ENCODE peak calls at places on chromosomes 12 and 14, in seven cellular contexts. L is stomach, M is lung, A is HCT116, U is Caco-2, O is Panc1, X is tibial artery. S is an unnamed sample.

GRCh38 chr14:65065719-65066118 is 36.6 kb downstream of the MAX start:
- DNase-seq in L (no peak), A (no peak), X (no peak), M (no peak), U (no peak), O (no peak), S (no peak)

GRCh38 chr14:54322668-54323380 is 74.0 kb upstream of the CDKN3 start:
- DNase-seq in M (no peak), O (no peak), X (no peak), L (no peak), U (no peak), A (no peak), S (no peak)

GRCh38 chr14:59328410-59328809 is 136.8 kb downstream of the GPR135 start:
- DNase-seq in A (no peak), O (no peak), L (no peak), X (no peak), M (no peak), U (no peak), S (no peak)

GRCh38 chr12:25583545-25583944 is 30.5 kb upstream of the LMNTD1 start:
- DNase-seq in U (peak; percentile 76), M (no peak), L (no peak), A (peak; percentile 10), X (peak; percentile 22), O (no peak), S (no peak)

GRCh38 chr12:47766496-47767196 is 6.4 kb upstream of the SLC48A1 start:
- DNase-seq in O (no peak), U (no peak), L (no peak), X (no peak), M (no peak), A (no peak), S (no peak)

GRCh38 chr12:5487971-5488955 is 56.4 kb downstream of the NTF3 start:
- DNase-seq in M (no peak), U (no peak), O (no peak), X (no peak), A (no peak), L (no peak), S (no peak)

GRCh38 chr12:50986961-50987737 is 34.8 kb downstream of the HIGD1C start:
- DNase-seq in M (no peak), A (peak; percentile 15), O (peak; percentile 48), U (peak; percentile 71), X (peak; percentile 45), L (peak; percentile 49), S (no peak)

GRCh38 chr14:89702151-89702936 is 252.2 kb downstream of the EFCAB11 start:
- DNase-seq in A (no peak), X (peak; percentile 25), O (no peak), L (no peak), M (no peak), U (no peak), S (no peak)

GRCh38 chr12:60494249-60494648 is 898.4 kb downstream of the SLC16A7 start:
- DNase-seq in M (no peak), A (peak; percentile 31), L (no peak), X (no peak), U (no peak), O (no peak), S (peak; percentile 1)

GRCh38 chr14:93954900-93955891 is 21.2 kb downstream of the ASB2 start:
- DNase-seq in O (no peak), A (no peak), X (no peak), L (no peak), U (no peak), M (no peak), S (no peak)

GRCh38 chr12:94718114-94718513 is 67.8 kb upstream of the TMCC3 start:
- DNase-seq in A (no peak), O (no peak), L (no peak), X (no peak), M (no peak), U (no peak), S (no peak)

GRCh38 chr12:77231548-77231947 is 166.2 kb upstream of the E2F7 start:
- DNase-seq in U (no peak), O (no peak), M (peak; percentile 55), A (no peak), X (peak; percentile 89), L (peak; percentile 92), S (no peak)

GRCh38 chr12:53476769-53477209 is 22.5 kb downstream of the MAP3K12 start:
- DNase-seq in M (no peak), O (no peak), A (no peak), L (no peak), X (no peak), U (no peak), S (no peak)

GRCh38 chr14:63483315-63483714 is 59.9 kb downstream of the PPP2R5E start:
- DNase-seq in L (no peak), M (no peak), U (no peak), A (no peak), X (no peak), O (no peak), S (no peak)

GRCh38 chr12:125824276-125824675 is 759.0 kb downstream of the AACS start:
- DNase-seq in A (no peak), M (no peak), O (no peak), L (no peak), X (no peak), U (no peak), S (no peak)

GRCh38 chr12:125113800-125114199 is 48.6 kb downstream of the AACS start:
- DNase-seq in U (no peak), X (no peak), O (no peak), A (no peak), M (no peak), L (no peak), S (no peak)

GRCh38 chr12:119621878-119622277 is 28.3 kb downstream of the TMEM233 start:
- DNase-seq in A (no peak), M (no peak), U (no peak), L (no peak), O (no peak), X (no peak), S (no peak)

GRCh38 chr14:65470404-65470880 is 57.9 kb downstream of the FUT8 start:
- DNase-seq in O (no peak), A (no peak), L (no peak), M (no peak), X (no peak), U (no peak), S (no peak)

GRCh38 chr12:5442251-5443006 is 10.5 kb downstream of the NTF3 start:
- DNase-seq in O (no peak), U (peak; percentile 65), X (no peak), L (no peak), A (peak; percentile 39), M (no peak), S (no peak)

GRCh38 chr14:68675233-68675577 is 117.7 kb downstream of the ZFP36L1 start:
- DNase-seq in U (no peak), O (no peak), L (no peak), A (no peak), M (no peak), X (peak; percentile 7), S (no peak)

GRCh38 chr12:111056618-111057521 is 136.5 kb upstream of the MYL2 start:
- DNase-seq in U (no peak), M (no peak), L (no peak), A (no peak), X (no peak), O (no peak), S (no peak)

GRCh38 chr14:104472073-104472472 is 107.5 kb upstream of the C14orf180 start:
- DNase-seq in U (no peak), O (no peak), M (no peak), X (no peak), A (no peak), L (no peak), S (no peak)

GRCh38 chr14:105817971-105818711 is 291.8 kb downstream of the TMEM121 start:
- DNase-seq in U (no peak), M (no peak), A (no peak), O (no peak), L (no peak), X (no peak), S (no peak)

GRCh38 chr14:52051861-52052260 is 17.0 kb downstream of the NID2 start:
- DNase-seq in U (no peak), M (no peak), L (no peak), X (no peak), A (no peak), O (no peak), S (no peak)

GRCh38 chr12:3033538-3033865 is 43.7 kb upstream of the TSPAN9 start:
- DNase-seq in U (no peak), X (no peak), M (no peak), O (no peak), L (no peak), A (no peak), S (no peak)

GRCh38 chr12:92927055-92927435 is 2.0 kb downstream of the EEA1 start:
- DNase-seq in A (no peak), O (no peak), L (no peak), X (peak; percentile 42), U (no peak), M (no peak), S (no peak)
- TF ChIP-seq CTCF in A (peak; percentile 33), O (peak; percentile 34), L (no peak), X (no peak), U (peak; percentile 17), M (no peak), S (peak; percentile 20)

DNA sequence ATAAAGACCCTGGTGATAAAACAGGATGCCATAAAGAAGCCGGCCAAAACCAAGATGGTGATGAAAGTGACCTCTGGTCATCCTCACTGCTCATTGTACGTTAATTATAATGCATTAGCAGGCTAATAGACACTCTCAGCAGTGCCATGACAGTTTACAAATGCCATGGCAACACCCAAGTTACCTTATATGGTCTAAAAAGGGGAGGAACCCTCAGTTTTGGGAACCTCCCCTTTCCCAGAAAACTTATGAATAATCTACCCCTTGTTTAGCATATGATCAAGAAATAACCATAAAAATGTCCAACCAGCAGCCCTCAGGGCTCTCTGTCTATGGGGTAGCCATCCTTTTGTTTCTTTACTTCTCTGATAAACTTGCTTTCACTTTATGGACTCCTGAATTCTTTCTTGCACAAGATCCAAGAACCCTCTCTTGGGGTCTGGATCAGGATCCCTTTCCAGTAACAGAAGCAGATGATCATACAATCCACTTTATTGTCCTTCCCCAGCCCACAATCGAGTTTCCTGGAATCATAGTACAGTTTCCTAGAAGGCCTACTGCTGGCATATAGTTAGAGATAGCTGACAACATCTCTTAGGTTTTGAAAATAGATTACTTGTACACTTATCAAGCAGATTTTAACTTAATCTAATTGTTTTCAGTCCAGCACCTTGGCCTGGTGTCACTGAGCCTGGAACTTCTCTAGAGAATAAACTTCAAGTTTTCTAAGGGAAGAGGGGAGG is 266.7 kb upstream of the HMGA2 start:
- DNase-seq in L (no peak), X (no peak), M (no peak), O (no peak), U (no peak), A (no peak), S (no peak)
- H3K4me3 ChIP-seq in L (no peak overlapping the region), X (no peak overlapping the region), M (no peak overlapping the region), O (no peak overlapping the region), U (no peak overlapping the region), A (no peak overlapping the region), S (no peak overlapping the region)

GRCh38 chr12:112233242-112233641 is 107.9 kb downstream of the TRAFD1 start:
- DNase-seq in A (no peak), M (no peak), O (no peak), X (no peak), L (no peak), U (no peak), S (no peak)
- H3K36me3 ChIP-seq in A (peaks cover 8% of the 10 kb centered on the region), M (peaks cover 33% of the 10 kb centered on the region), O (peaks cover 13% of the 10 kb centered on the region), X (peaks cover 92% of the 10 kb centered on the region), L (peaks cover 98% of the 10 kb centered on the region), U (peaks cover 1% of the 10 kb centered on the region), S (peaks cover 3% of the 10 kb centered on the region)

DNA sequence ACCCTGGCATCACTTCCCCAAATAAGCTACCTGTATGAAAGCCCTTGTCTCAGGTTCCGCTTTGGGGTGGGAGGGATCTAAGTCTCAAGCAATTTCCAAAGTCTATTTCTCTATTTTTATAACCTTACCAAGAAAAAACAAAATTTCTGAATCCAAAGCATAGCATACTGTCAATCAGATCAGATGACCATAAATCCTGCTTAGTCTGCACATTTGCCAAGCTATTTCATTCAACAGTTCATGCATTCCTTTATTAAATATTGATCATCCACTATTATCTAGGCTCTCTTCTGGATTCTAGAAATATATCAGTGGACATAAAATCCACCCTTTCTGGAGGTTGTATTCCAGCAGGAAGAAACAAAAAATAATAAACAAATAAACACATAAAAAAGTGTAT is 263.5 kb upstream of the USP15 start:
- DNase-seq in X (no peak), A (no peak), L (no peak), U (no peak), M (no peak), O (no peak), S (no peak)
- TF ChIP-seq CTCF in X (no peak), A (no peak), L (no peak), U (no peak), M (no peak), O (no peak), S (no peak)